ENCODE peak calls at places on chromosomes 6 and 20, in five cellular contexts. T, O, U, C and Z are unnamed samples.

GRCh38 chr6:90885611-90886056 is 298.8 kb upstream of the MAP3K7 start:
- DNase-seq in T (no peak), O (no peak), U (no peak), C (no peak), Z (no peak)

GRCh38 chr6:142984386-142984785 is 39.4 kb upstream of the HIVEP2 start:
- DNase-seq in T (no peak), O (peak; percentile 67), U (no peak), C (no peak), Z (peak; percentile 18)

GRCh38 chr6:32198866-32199265 is 6.4 kb upstream of the GPSM3 start:
- DNase-seq in T (no peak), O (no peak), U (no peak), C (no peak), Z (no peak)

GRCh38 chr20:2349801-2350200 is 30.9 kb upstream of the TGM6 start:
- DNase-seq in T (no peak), O (no peak), U (no peak), C (no peak), Z (no peak)

GRCh38 chr6:169231790-169232506 is 21.7 kb downstream of the THBS2 start:
- DNase-seq in T (no peak), O (no peak), U (no peak), C (no peak), Z (no peak)

GRCh38 chr20:32355417-32355841 is 2.7 kb upstream of the ASXL1 start:
- DNase-seq in T (no peak), O (no peak), U (no peak), C (no peak), Z (no peak)

GRCh38 chr6:99611148-99611547 is 4.5 kb downstream of the PRDM13 start:
- DNase-seq in T (no peak), O (no peak), U (no peak), C (no peak), Z (no peak)

GRCh38 chr20:31908424-31908823 is 38.0 kb downstream of the TTLL9 start:
- DNase-seq in T (no peak), O (no peak), U (no peak), C (no peak), Z (no peak)

GRCh38 chr20:46837083-46837482 is 57.6 kb upstream of the EYA2 start:
- DNase-seq in T (no peak), O (no peak), U (no peak), C (no peak), Z (no peak)

GRCh38 chr6:157991067-157991432 is 9.4 kb downstream of the SYNJ2 start:
- DNase-seq in T (no peak), O (no peak), U (no peak), C (no peak), Z (no peak)

GRCh38 chr6:98816799-98817198 is 17.6 kb upstream of the POU3F2 start:
- DNase-seq in T (no peak), O (no peak), U (no peak), C (no peak), Z (no peak)

GRCh38 chr20:63697357-63697867 is 960 bp downstream of the TNFRSF6B start:
- DNase-seq in T (no peak), O (no peak), U (no peak), C (no peak), Z (no peak)

GRCh38 chr6:45461486-45461885 is 83.8 kb upstream of the SUPT3H start:
- DNase-seq in T (no peak), O (no peak), U (no peak), C (peak; percentile 42), Z (no peak)

GRCh38 chr20:31607640-31608255 is 2.7 kb downstream of the ID1 start:
- DNase-seq in T (no peak), O (peak; percentile 74), U (no peak), C (no peak), Z (no peak)

GRCh38 chr6:34093854-34094430 is 51.9 kb downstream of the GRM4 start:
- DNase-seq in T (peak; percentile 69), O (no peak), U (no peak), C (no peak), Z (no peak)

GRCh38 chr6:47654255-47654654 is 44.1 kb upstream of the ADGRF4 start:
- DNase-seq in T (no peak), O (no peak), U (no peak), C (peak; percentile 18), Z (no peak)

GRCh38 chr6:129507059-129507807 is 202.7 kb downstream of the ARHGAP18 start:
- DNase-seq in T (no peak), O (no peak), U (no peak), C (no peak), Z (no peak)

GRCh38 chr6:142301421-142302391 is at the start of gene ADGRG6:
- DNase-seq in T (no peak), O (no peak), U (peak; percentile 72), C (peak; percentile 32), Z (no peak)